ENCODE peak calls at places on chromosomes 1 and 21, in six cellular contexts. Q is NT2/D1, N is CD14-positive monocyte, H is skeletal muscle cell, D is HFF-Myc, T is amniotic epithelial cell. Z is an unnamed sample.

GRCh38 chr1:23984417-23985186 is 4.5 kb upstream of the SRSF10 start:
- DNase-seq in Q (no peak), N (no peak), H (peak), D (no peak), T (peak), Z (no peak)

GRCh38 chr1:44059956-44060355 is 28.7 kb upstream of the SLC6A9 start:
- DNase-seq in Q (no peak), N (no peak), H (no peak), D (no peak), T (no peak), Z (peak)

GRCh38 chr1:63403386-63403785 is 36.0 kb downstream of the ALG6 start:
- DNase-seq in Q (no peak), N (no peak), H (no peak), D (no peak), T (no peak), Z (no peak)

GRCh38 chr21:33025471-33026298 is at the start of gene OLIG2:
- DNase-seq in Q (peak), N (no peak), H (no peak), D (no peak), T (no peak), Z (peak)

GRCh38 chr1:14926214-14926613 is 227.3 kb upstream of the TMEM51 start:
- DNase-seq in Q (no peak), N (no peak), H (no peak), D (no peak), T (peak), Z (no peak)

GRCh38 chr1:110424699-110425098 is 17.2 kb upstream of the LAMTOR5 start:
- DNase-seq in Q (no peak), N (no peak), H (no peak), D (no peak), T (peak), Z (no peak)

GRCh38 chr1:1858382-1859086 is 32.4 kb downstream of the GNB1 start:
- DNase-seq in Q (peak), N (peak), H (peak), D (peak), T (peak), Z (peak)

GRCh38 chr1:43822040-43822439 is 111.6 kb upstream of the ARTN start:
- DNase-seq in Q (peak), N (no peak), H (peak), D (peak), T (peak), Z (peak)

GRCh38 chr21:45001134-45002095 is 61.6 kb downstream of the SLX9 start:
- DNase-seq in Q (no peak), N (peak), H (peak), D (no peak), T (peak), Z (no peak)

GRCh38 chr1:113976609-113977278 is 2.5 kb upstream of the OLFML3 start:
- DNase-seq in Q (peak), N (no peak), H (peak), D (no peak), T (peak), Z (peak)

GRCh38 chr1:1021010-1021845 is 1.3 kb downstream of the AGRN start:
- DNase-seq in Q (no peak), N (no peak), H (no peak), D (no peak), T (peak), Z (peak)

GRCh38 chr1:44819594-44820327 is 11.4 kb downstream of the BTBD19 start:
- DNase-seq in Q (peak), N (peak), H (peak), D (peak), T (peak), Z (no peak)

GRCh38 chr1:113870778-113871177 is 734 bp downstream of the PTPN22 start:
- DNase-seq in Q (no peak), N (no peak), H (no peak), D (no peak), T (no peak), Z (no peak)

GRCh38 chr1:59150537-59151386 is 146.1 kb upstream of the FGGY start:
- DNase-seq in Q (no peak), N (no peak), H (peak), D (peak), T (peak), Z (peak)

GRCh38 chr1:113199718-113200455 is 126.9 kb downstream of the LRIG2 start:
- DNase-seq in Q (no peak), N (no peak), H (no peak), D (no peak), T (no peak), Z (no peak)

GRCh38 chr21:43190544-43191340 is 21.9 kb downstream of the CRYAA start:
- DNase-seq in Q (no peak), N (peak), H (no peak), D (no peak), T (no peak), Z (no peak)

GRCh38 chr21:43608225-43608624 is 51.1 kb downstream of the HSF2BP start:
- DNase-seq in Q (no peak), N (no peak), H (peak), D (no peak), T (peak), Z (no peak)

GRCh38 chr1:184823080-184823479 is 68.4 kb upstream of the EDEM3 start:
- DNase-seq in Q (no peak), N (no peak), H (no peak), D (no peak), T (peak), Z (peak)

GRCh38 chr1:190494451-190494850 is 16.8 kb upstream of the BRINP3 start:
- DNase-seq in Q (no peak), N (no peak), H (no peak), D (no peak), T (peak), Z (no peak)

GRCh38 chr1:162694911-162695310 is 62.6 kb downstream of the DDR2 start:
- DNase-seq in Q (no peak), N (no peak), H (no peak), D (no peak), T (no peak), Z (no peak)

GRCh38 chr1:211731456-211732275 is 56.2 kb upstream of the NEK2 start:
- DNase-seq in Q (no peak), N (no peak), H (no peak), D (no peak), T (no peak), Z (no peak)

GRCh38 chr21:36839735-36840134 is 126.7 kb downstream of the HLCS start:
- DNase-seq in Q (no peak), N (no peak), H (no peak), D (no peak), T (no peak), Z (no peak)

GRCh38 chr1:233635765-233636502 is 22.0 kb downstream of the KCNK1 start:
- DNase-seq in Q (no peak), N (no peak), H (peak), D (peak), T (no peak), Z (peak)

GRCh38 chr1:221419513-221420088 is 322.3 kb downstream of the DUSP10 start:
- DNase-seq in Q (no peak), N (no peak), H (peak), D (peak), T (peak), Z (no peak)

GRCh38 chr1:218659911-218660677 is 315.0 kb downstream of the TGFB2 start:
- DNase-seq in Q (no peak), N (no peak), H (no peak), D (no peak), T (peak), Z (no peak)

GRCh38 chr1:114341886-114342285 is 169.1 kb downstream of the TRIM33 start:
- DNase-seq in Q (no peak), N (no peak), H (peak), D (no peak), T (no peak), Z (peak)

GRCh38 chr1:227748496-227749182 is 13.4 kb downstream of the SNAP47 start:
- DNase-seq in Q (no peak), N (no peak), H (no peak), D (no peak), T (peak), Z (no peak)

GRCh38 chr1:32962248-32962896 is 2.2 kb downstream of the RNF19B start:
- DNase-seq in Q (no peak), N (no peak), H (no peak), D (no peak), T (no peak), Z (no peak)

Z was measured in SJCRH30.